ENCODE peak calls at places on chromosomes 7 and 10, in six cellular contexts. C is thoracic aorta, R is fibroblast of pulmonary artery, S is HCT116, W is prostate gland, L is left ventricle myocardium inferior. Q is an unnamed sample.

GRCh38 chr7:130874071-130874915 is 140.3 kb upstream of the KLF14 start:
- DNase-seq in C (no peak), R (no peak), S (no peak), W (no peak), L (no peak), Q (no peak)

GRCh38 chr7:133051066-133051465 is 30.8 kb downstream of the CHCHD3 start:
- DNase-seq in C (no peak), R (peak), S (no peak), W (no peak), L (no peak), Q (no peak)

GRCh38 chr10:26378763-26379361 is 59.3 kb upstream of the APBB1IP start:
- DNase-seq in C (no peak), R (no peak), S (no peak), W (no peak), L (no peak), Q (no peak)

GRCh38 chr7:92788559-92789183 is 47.7 kb downstream of the CDK6 start:
- DNase-seq in C (no peak), R (no peak), S (no peak), W (no peak), L (no peak), Q (no peak)

GRCh38 chr7:155640629-155641028 is 3.8 kb upstream of the RBM33 start:
- DNase-seq in C (no peak), R (no peak), S (no peak), W (no peak), L (no peak), Q (no peak)

GRCh38 chr10:133393401-133394063 is 425 bp upstream of the MTG1 start:
- DNase-seq in C (no peak), R (no peak), S (no peak), W (no peak), L (no peak), Q (no peak)

GRCh38 chr7:45036801-45037200 is 36.8 kb downstream of the CCM2 start:
- DNase-seq in C (no peak), R (no peak), S (no peak), W (no peak), L (no peak), Q (no peak)

GRCh38 chr7:105013818-105014724 is at the start of gene KMT2E:
- DNase-seq in C (peak), R (peak), S (peak), W (peak), L (peak), Q (no peak)

GRCh38 chr7:25256424-25256823 is 28.1 kb upstream of the NPVF start:
- DNase-seq in C (no peak), R (no peak), S (no peak), W (no peak), L (no peak), Q (no peak)

GRCh38 chr7:158375034-158375433 is 212.6 kb downstream of the PTPRN2 start:
- DNase-seq in C (no peak), R (no peak), S (no peak), W (no peak), L (no peak), Q (no peak)

GRCh38 chr10:119120413-119120867 is 16.5 kb downstream of the DENND10 start:
- DNase-seq in C (no peak), R (no peak), S (no peak), W (no peak), L (no peak), Q (no peak)

GRCh38 chr7:55325371-55325792 is 39.8 kb upstream of the LANCL2 start:
- DNase-seq in C (peak), R (peak), S (no peak), W (no peak), L (peak), Q (peak)

GRCh38 chr7:43905954-43906326 is 456 bp downstream of the URGCP start:
- DNase-seq in C (no peak), R (peak), S (no peak), W (peak), L (peak), Q (no peak)

GRCh38 chr7:74183653-74184450 is 9.7 kb downstream of the EIF4H start:
- DNase-seq in C (no peak), R (no peak), S (no peak), W (no peak), L (no peak), Q (no peak)

GRCh38 chr7:19294629-19295028 is 149.4 kb upstream of the FERD3L start:
- DNase-seq in C (no peak), R (peak), S (no peak), W (no peak), L (no peak), Q (no peak)

GRCh38 chr7:141262101-141262819 is 188.4 kb downstream of the TMEM178B start:
- DNase-seq in C (no peak), R (no peak), S (no peak), W (no peak), L (no peak), Q (no peak)

GRCh38 chr7:133230591-133231194 is 22.2 kb upstream of the EXOC4 start:
- DNase-seq in C (no peak), R (peak), S (peak), W (peak), L (no peak), Q (no peak)

GRCh38 chr7:77570330-77571011 is 33.4 kb downstream of the PTPN12 start:
- DNase-seq in C (no peak), R (peak), S (no peak), W (no peak), L (no peak), Q (no peak)

GRCh38 chr10:47354162-47354561 is 6.0 kb downstream of the RBP3 start:
- DNase-seq in C (no peak), R (peak), S (no peak), W (no peak), L (no peak), Q (no peak)

GRCh38 chr7:142168746-142169145 is 57.2 kb downstream of the MGAM2 start:
- DNase-seq in C (no peak), R (no peak), S (no peak), W (no peak), L (no peak), Q (peak)

GRCh38 chr7:103989785-103990775 is 622 bp upstream of the RELN start:
- DNase-seq in C (no peak), R (peak), S (no peak), W (no peak), L (no peak), Q (peak)

GRCh38 chr7:26532490-26532889 is 240.8 kb downstream of the SNX10 start:
- DNase-seq in C (no peak), R (no peak), S (no peak), W (no peak), L (no peak), Q (no peak)

GRCh38 chr10:124380256-124380995 is 38.3 kb downstream of the OAT start:
- DNase-seq in C (no peak), R (no peak), S (no peak), W (no peak), L (no peak), Q (no peak)

GRCh38 chr10:91354686-91355085 is 55.5 kb upstream of the HECTD2 start:
- DNase-seq in C (no peak), R (no peak), S (no peak), W (no peak), L (no peak), Q (no peak)

GRCh38 chr7:128454808-128455555 is 696 bp upstream of the HILPDA start:
- DNase-seq in C (no peak), R (peak), S (no peak), W (no peak), L (no peak), Q (no peak)

GRCh38 chr7:2776353-2776752 is 67.8 kb downstream of the GNA12 start:
- DNase-seq in C (no peak), R (no peak), S (no peak), W (no peak), L (no peak), Q (no peak)

GRCh38 chr7:47551550-47552121 is 30.3 kb downstream of the TNS3 start:
- DNase-seq in C (no peak), R (no peak), S (no peak), W (no peak), L (peak), Q (no peak)

GRCh38 chr7:2028733-2029132 is 204.0 kb downstream of the MAD1L1 start:
- DNase-seq in C (no peak), R (no peak), S (no peak), W (no peak), L (peak), Q (no peak)

GRCh38 chr7:33805630-33806233 is 99.6 kb upstream of the BMPER start:
- DNase-seq in C (no peak), R (peak), S (no peak), W (no peak), L (no peak), Q (no peak)

GRCh38 chr7:104931181-104931781 is 82.7 kb upstream of the KMT2E start:
- DNase-seq in C (no peak), R (peak), S (no peak), W (no peak), L (no peak), Q (no peak)

GRCh38 chr10:30687698-30688213 is 58.2 kb upstream of the LYZL2 start:
- DNase-seq in C (no peak), R (peak), S (peak), W (peak), L (peak), Q (no peak)

GRCh38 chr7:46003896-46004875 is 83.1 kb upstream of the IGFBP3 start:
- DNase-seq in C (no peak), R (peak), S (peak), W (no peak), L (no peak), Q (peak)

GRCh38 chr10:31590023-31590800 is 271.2 kb downstream of the ZEB1 start:
- DNase-seq in C (no peak), R (peak), S (no peak), W (no peak), L (no peak), Q (no peak)

GRCh38 chr10:101216207-101216607 is 13.1 kb downstream of the LBX1 start:
- DNase-seq in C (no peak), R (no peak), S (no peak), W (no peak), L (no peak), Q (no peak)

GRCh38 chr10:101215397-101216206 is 13.7 kb downstream of the LBX1 start:
- DNase-seq in C (no peak), R (no peak), S (no peak), W (no peak), L (no peak), Q (no peak)

GRCh38 chr10:101216631-101217425 is 12.4 kb downstream of the LBX1 start:
- DNase-seq in C (no peak), R (no peak), S (no peak), W (no peak), L (no peak), Q (no peak)

GRCh38 chr10:101217450-101218281 is 11.6 kb downstream of the LBX1 start:
- DNase-seq in C (no peak), R (peak), S (no peak), W (no peak), L (no peak), Q (no peak)

DNA sequence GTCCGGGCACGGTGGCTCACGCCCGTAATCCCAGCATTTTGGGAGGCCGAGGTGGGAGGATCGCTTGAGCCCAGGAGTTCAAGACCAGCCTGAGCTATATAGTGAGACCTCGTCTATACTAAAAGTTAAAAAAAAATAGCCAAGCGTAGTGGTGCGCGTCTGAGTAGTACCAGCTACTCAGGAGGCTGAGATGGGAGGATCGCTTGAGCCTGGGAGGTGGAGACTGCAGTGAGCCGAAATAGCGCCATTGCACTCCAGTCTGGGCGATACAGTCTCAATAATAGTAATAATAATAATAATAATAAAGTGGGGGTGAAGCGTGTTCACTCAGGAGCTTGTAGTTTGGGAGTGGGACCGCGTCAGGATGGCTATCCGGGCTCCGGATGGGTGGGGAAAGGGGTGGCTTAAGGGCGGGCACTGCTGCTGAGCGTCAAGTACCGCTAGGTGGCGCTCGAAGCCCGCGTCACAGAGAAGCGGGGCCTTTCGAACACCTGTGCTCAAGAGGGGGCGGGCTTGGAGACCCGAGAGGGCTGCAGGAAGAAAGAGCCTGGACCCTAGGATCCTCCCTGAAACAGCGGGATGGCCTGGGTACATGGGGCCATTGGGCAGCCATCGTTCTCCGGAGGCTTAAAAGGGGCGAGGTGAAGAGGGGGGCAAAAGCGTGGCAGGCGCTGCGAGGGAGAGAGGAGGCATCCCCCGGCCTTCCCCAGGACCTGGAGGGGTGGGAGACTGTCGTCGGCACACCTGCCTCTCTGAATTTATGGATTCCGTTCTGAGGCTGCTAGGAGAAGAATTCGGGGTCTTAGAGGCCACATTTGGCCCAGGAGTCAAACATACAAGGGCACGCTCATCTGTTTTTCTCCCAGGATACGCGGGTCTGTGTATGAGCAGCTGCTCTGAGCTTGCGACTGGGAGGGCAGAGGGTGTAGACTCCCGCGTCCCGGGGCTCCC is 14.5 kb downstream of the LBX1 start:
- DNase-seq in C (no peak), R (peak), S (peak), W (peak), L (peak), Q (no peak)
- TF ChIP-seq CTCF in C (peak), R (peak), S (peak), W (peak), L (peak), Q (peak)

GRCh38 chr10:110425684-110426293 is 71.9 kb upstream of the DUSP5 start:
- DNase-seq in C (no peak), R (peak), S (no peak), W (no peak), L (no peak), Q (no peak)
- H3K4me3 ChIP-seq in C (no peak), R (no peak), S (no peak), W (no peak), L (no peak), Q (no peak)

GRCh38 chr10:17064435-17064834 is 65.2 kb downstream of the CUBN start:
- DNase-seq in C (no peak), R (no peak), S (no peak), W (no peak), L (no peak), Q (no peak)

GRCh38 chr10:17065273-17065672 is 64.3 kb downstream of the CUBN start:
- DNase-seq in C (no peak), R (no peak), S (no peak), W (no peak), L (no peak), Q (no peak)

GRCh38 chr10:17062009-17062408 is 67.6 kb downstream of the CUBN start:
- DNase-seq in C (no peak), R (peak), S (peak), W (no peak), L (no peak), Q (peak)

GRCh38 chr10:17061418-17061817 is 68.2 kb downstream of the CUBN start:
- DNase-seq in C (no peak), R (peak), S (no peak), W (no peak), L (no peak), Q (no peak)

DNA sequence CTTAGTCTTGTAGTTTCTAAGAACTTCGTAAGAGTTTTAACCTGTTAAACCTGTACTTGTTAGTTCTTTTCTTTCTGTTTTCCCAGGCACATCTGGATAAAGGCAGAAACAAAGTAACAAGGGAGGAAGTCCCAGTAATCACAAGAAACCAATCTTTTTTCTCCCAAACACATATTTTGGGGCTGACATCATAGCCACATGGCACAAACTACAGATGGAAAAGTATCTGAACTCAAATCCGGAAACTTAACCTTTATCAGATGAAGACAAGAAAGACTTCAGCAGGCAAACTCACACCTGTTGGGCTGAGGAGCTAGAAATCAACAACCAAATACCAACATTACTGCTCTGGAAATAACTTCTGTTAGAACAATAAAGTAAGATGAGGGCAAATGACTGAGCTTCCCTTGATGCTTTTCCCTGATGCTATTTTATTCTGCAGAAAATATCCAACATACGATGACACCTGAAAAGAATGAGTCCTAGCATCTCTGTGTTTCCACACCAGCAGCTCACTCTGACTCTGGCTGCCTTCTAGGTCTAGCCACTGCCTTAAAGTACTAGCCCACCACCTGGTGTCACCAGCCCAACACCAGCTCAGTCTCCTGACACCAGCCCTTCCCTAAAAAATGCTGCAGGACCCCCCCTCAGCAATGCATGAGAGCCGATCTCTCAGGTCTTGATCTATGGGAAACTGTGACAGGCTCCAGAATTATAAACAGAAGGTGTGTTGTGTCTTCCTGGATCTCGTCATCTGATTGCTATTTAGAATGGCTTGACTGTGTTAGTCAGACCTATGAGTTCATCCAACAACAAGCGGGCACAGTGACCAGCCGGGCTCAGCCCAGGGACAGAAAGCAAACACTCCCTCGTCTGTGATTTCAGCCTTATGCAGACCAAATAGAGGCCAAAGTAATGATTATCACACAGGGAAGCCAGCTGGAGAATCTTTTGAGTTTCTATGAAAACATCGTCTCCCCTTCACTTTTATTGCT is 66.8 kb downstream of the CUBN start:
- DNase-seq in C (peak), R (peak), S (peak), W (no peak), L (no peak), Q (peak)
- TF ChIP-seq CTCF in C (no peak), R (no peak), S (no peak), W (no peak), L (no peak), Q (no peak)

GRCh38 chr10:52454476-52454875 is 140.4 kb downstream of the DKK1 start:
- DNase-seq in C (no peak), R (no peak), S (no peak), W (no peak), L (no peak), Q (no peak)

GRCh38 chr10:52463831-52464230 is 149.8 kb downstream of the DKK1 start:
- DNase-seq in C (no peak), R (no peak), S (no peak), W (no peak), L (no peak), Q (no peak)

GRCh38 chr10:52453501-52453900 is 139.4 kb downstream of the DKK1 start:
- DNase-seq in C (no peak), R (no peak), S (no peak), W (no peak), L (no peak), Q (no peak)

GRCh38 chr10:52455095-52455494 is 141.0 kb downstream of the DKK1 start:
- DNase-seq in C (no peak), R (no peak), S (no peak), W (no peak), L (no peak), Q (no peak)

DNA sequence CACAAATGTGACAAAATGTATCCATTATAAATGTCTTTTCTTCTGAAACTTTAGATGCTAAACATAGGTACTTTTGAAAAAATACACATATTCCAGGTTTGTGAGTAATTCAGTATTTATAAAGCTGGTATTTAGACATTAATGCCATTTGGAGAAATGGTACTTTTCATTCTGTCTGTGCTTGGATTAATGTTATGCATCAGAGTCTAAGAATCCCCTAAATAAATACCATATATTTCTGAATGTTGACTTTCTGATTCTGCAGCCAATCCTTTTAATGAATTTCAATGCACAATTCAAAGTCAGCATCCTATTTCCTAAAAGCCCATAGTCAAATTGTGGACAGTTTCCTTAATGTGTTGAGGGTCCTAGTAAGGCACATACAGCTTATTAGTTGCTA is 145.0 kb downstream of the DKK1 start:
- DNase-seq in C (no peak), R (no peak), S (no peak), W (no peak), L (no peak), Q (no peak)
- H3K4me3 ChIP-seq in C (no peak), R (no peak), S (no peak), W (no peak), L (no peak), Q (no peak)

Q was measured in retinal pigment epithelial cell.